ENCODE peak calls at places on chromosomes 1 and 21, in ten cellular contexts. E is ELF-1; O is retinal pigment epithelial cell; A is naive thymus-derived CD8-positive, alpha-beta T cell; V is CD8-positive, alpha-beta memory T cell; T is amniotic stem cell; F is HS-27A; G is EH; P is GM12864; Y is cardiac fibroblast. H is an unnamed sample.

GRCh38 chr1:16178596-16179497 is 23.0 kb upstream of the EPHA2 start:
- DNase-seq in V (no peak), G (peak), P (no peak), F (no peak), Y (no peak), O (no peak), A (no peak), E (peak), T (no peak), H (no peak)

GRCh38 chr1:99766378-99766800 is at the start of gene FRRS1:
- DNase-seq in O (peak), P (peak), F (peak), T (peak), A (peak), E (peak), V (peak), Y (peak), G (peak), H (peak)

GRCh38 chr1:198179556-198179981 is 22.8 kb downstream of the NEK7 start:
- DNase-seq in Y (no peak), F (no peak), G (peak), P (no peak), O (no peak), A (peak), E (no peak), V (peak), T (no peak), H (no peak)

GRCh38 chr1:232725303-232726047 is 79.7 kb upstream of the MAP10 start:
- DNase-seq in G (peak), F (no peak), V (no peak), O (no peak), A (no peak), E (no peak), Y (no peak), P (no peak), T (no peak), H (no peak)

GRCh38 chr1:170162385-170163226 is 16.8 kb downstream of the NTMT2 start:
- DNase-seq in G (peak), F (peak), P (no peak), O (peak), Y (peak), T (peak), V (no peak), E (peak), A (no peak), H (no peak)

GRCh38 chr1:1628656-1629429 is 3.1 kb upstream of the MMP23B start:
- DNase-seq in F (no peak), G (no peak), P (no peak), E (no peak), Y (no peak), V (peak), A (peak), T (no peak), O (no peak), H (no peak)

GRCh38 chr1:84506729-84507453 is 510 bp upstream of the GNG5 start:
- DNase-seq in Y (no peak), A (no peak), E (no peak), V (no peak), T (no peak), P (no peak), O (no peak), G (no peak), F (no peak), H (peak)

GRCh38 chr21:42754270-42754933 is 101.0 kb downstream of the PDE9A start:
- DNase-seq in Y (no peak), V (no peak), O (no peak), G (no peak), P (no peak), A (no peak), T (no peak), F (no peak), E (no peak), H (no peak)

GRCh38 chr1:207981976-207982375 is 71.1 kb upstream of the CD34 start:
- DNase-seq in G (peak), O (no peak), E (peak), A (no peak), V (no peak), Y (no peak), P (no peak), F (no peak), T (no peak), H (no peak)

GRCh38 chr1:162740755-162741154 is 49.7 kb upstream of the HSD17B7 start:
- DNase-seq in Y (no peak), A (no peak), E (no peak), G (no peak), V (no peak), F (no peak), P (no peak), O (no peak), T (no peak), H (no peak)

GRCh38 chr1:1032428-1032827 is 12.5 kb downstream of the AGRN start:
- DNase-seq in A (no peak), G (no peak), V (no peak), Y (no peak), E (no peak), F (no peak), T (no peak), P (no peak), O (no peak), H (no peak)

GRCh38 chr1:87913361-87913760 is 584.7 kb downstream of the LMO4 start:
- DNase-seq in P (no peak), O (no peak), T (no peak), V (no peak), G (no peak), A (no peak), E (no peak), Y (no peak), F (no peak), H (no peak)

GRCh38 chr1:154416496-154417337 is 11.6 kb downstream of the IL6R start:
- DNase-seq in Y (no peak), E (no peak), F (no peak), O (no peak), A (no peak), G (no peak), P (no peak), V (no peak), T (no peak), H (no peak)

GRCh38 chr1:115505157-115505571 is 136.6 kb upstream of the VANGL1 start:
- DNase-seq in F (no peak), V (no peak), T (no peak), O (no peak), P (no peak), G (peak), A (no peak), Y (no peak), E (no peak), H (peak)

GRCh38 chr21:45572783-45573451 is 30.7 kb upstream of the SLC19A1 start:
- DNase-seq in O (no peak), A (no peak), V (no peak), G (no peak), T (no peak), P (no peak), F (no peak), E (no peak), Y (no peak), H (no peak)

GRCh38 chr1:200526709-200527612 is 93.6 kb downstream of the KIF14 start:
- DNase-seq in V (no peak), P (no peak), A (no peak), T (no peak), E (no peak), O (no peak), F (no peak), Y (peak), G (peak), H (no peak)

GRCh38 chr1:172356620-172357019 is 63.9 kb upstream of the C1orf105 start:
- DNase-seq in G (peak), A (no peak), P (no peak), V (no peak), F (no peak), Y (peak), E (no peak), O (no peak), T (peak), H (no peak)

GRCh38 chr1:18618546-18619466 is 11.8 kb upstream of the PAX7 start:
- DNase-seq in E (peak), P (no peak), V (no peak), O (peak), A (no peak), Y (no peak), T (no peak), G (peak), F (peak), H (no peak)

GRCh38 chr1:3678361-3679097 is 26.2 kb downstream of the TP73 start:
- DNase-seq in E (no peak), Y (no peak), A (no peak), V (no peak), F (no peak), O (no peak), G (no peak), P (no peak), T (no peak), H (no peak)

GRCh38 chr1:227954163-227954850 is 6.6 kb upstream of the WNT9A start:
- DNase-seq in V (no peak), F (no peak), A (no peak), E (no peak), P (no peak), G (no peak), T (no peak), Y (no peak), O (no peak), H (no peak)

GRCh38 chr1:53878492-53879105 is 11.0 kb downstream of the YIPF1 start:
- DNase-seq in F (no peak), A (no peak), P (no peak), O (no peak), Y (peak), V (no peak), T (peak), E (no peak), G (peak), H (peak)

GRCh38 chr1:12173631-12174121 is 6.9 kb downstream of the TNFRSF1B start:
- DNase-seq in F (no peak), E (no peak), V (peak), G (no peak), Y (no peak), O (no peak), A (peak), T (no peak), P (no peak), H (no peak)

GRCh38 chr1:246107516-246108277 is 399.4 kb downstream of the SMYD3 start:
- DNase-seq in Y (peak), V (no peak), F (no peak), O (no peak), G (peak), E (no peak), A (no peak), P (no peak), T (no peak), H (no peak)

GRCh38 chr1:183821309-183822080 is 16.6 kb downstream of the RGL1 start:
- DNase-seq in P (no peak), Y (peak), F (no peak), G (no peak), O (no peak), V (no peak), E (no peak), T (no peak), A (no peak), H (no peak)

GRCh38 chr21:40146201-40146890 is 279.1 kb downstream of the PCP4 start:
- DNase-seq in A (no peak), G (peak), V (no peak), O (no peak), Y (no peak), T (no peak), E (no peak), P (no peak), F (no peak), H (peak)

GRCh38 chr1:186139115-186139514 is 235.9 kb downstream of the TPR start:
- DNase-seq in V (no peak), E (no peak), F (no peak), O (no peak), A (no peak), P (no peak), Y (peak), T (no peak), G (peak), H (no peak)

GRCh38 chr1:113058861-113059441 is 14.0 kb upstream of the LRIG2 start:
- DNase-seq in P (no peak), E (no peak), T (no peak), O (no peak), G (peak), F (no peak), V (no peak), A (no peak), Y (no peak), H (no peak)

GRCh38 chr1:114342376-114342775 is 168.6 kb downstream of the TRIM33 start:
- DNase-seq in Y (no peak), E (no peak), A (peak), G (no peak), V (peak), T (no peak), P (no peak), O (no peak), F (no peak), H (no peak)

GRCh38 chr1:39788758-39789570 is at the start of gene BMP8B:
- DNase-seq in P (no peak), V (peak), G (peak), A (peak), E (peak), F (no peak), Y (no peak), T (no peak), O (no peak), H (peak)

GRCh38 chr1:76901158-76901767 is 34.0 kb downstream of the ST6GALNAC5 start:
- DNase-seq in G (peak), A (peak), F (peak), O (no peak), P (peak), Y (peak), E (peak), V (peak), T (no peak), H (no peak)

GRCh38 chr21:15688809-15689208 is 41.0 kb upstream of the USP25 start:
- DNase-seq in O (no peak), E (no peak), G (peak), P (no peak), A (peak), V (no peak), F (peak), T (no peak), Y (peak), H (no peak)

GRCh38 chr1:40802078-40803075 is 18.8 kb downstream of the KCNQ4 start:
- DNase-seq in E (peak), Y (peak), T (no peak), A (peak), P (peak), O (no peak), F (no peak), V (peak), G (peak), H (no peak)

GRCh38 chr1:228833911-228834631 is 98.8 kb downstream of the RHOU start:
- DNase-seq in F (no peak), Y (no peak), V (no peak), P (no peak), E (no peak), A (no peak), O (no peak), T (no peak), G (peak), H (no peak)

GRCh38 chr1:202834771-202835547 is 24.2 kb downstream of the PCAT6 start:
- DNase-seq in P (no peak), A (no peak), F (no peak), E (no peak), G (no peak), O (no peak), V (no peak), T (no peak), Y (no peak), H (no peak)

GRCh38 chr21:46157987-46158451 is 2.6 kb upstream of the FTCD start:
- DNase-seq in Y (no peak), P (no peak), E (no peak), A (no peak), O (no peak), F (no peak), T (no peak), G (no peak), V (no peak), H (no peak)

GRCh38 chr1:184482113-184482512 is 95.3 kb downstream of the C1orf21 start:
- DNase-seq in T (no peak), Y (no peak), F (no peak), V (no peak), G (no peak), P (no peak), E (no peak), O (no peak), A (no peak), H (no peak)

GRCh38 chr1:213606252-213606820 is 381.4 kb upstream of the PROX1 start:
- DNase-seq in P (no peak), F (no peak), G (no peak), Y (no peak), T (no peak), V (no peak), A (no peak), E (no peak), O (no peak), H (no peak)

GRCh38 chr1:56216173-56216572 is 363.2 kb downstream of the PLPP3 start:
- DNase-seq in E (no peak), A (no peak), G (peak), Y (peak), P (no peak), V (no peak), F (no peak), O (no peak), T (no peak), H (no peak)